ENCODE peak calls at places on chromosome 4, in ten cellular contexts. A is GF-D8; R is natural killer cell treated with Interleukin-12 subunit alpha and Interleukin-12 subunit beta and Interleukin-15 and Interleukin-18, amount 100 ng/mL, for 72 hours; D is foreskin melanocyte; P is HuH-7.5; W is nucleus accumbens; Y is NCI-H1092 treated with DMSO at 0.1 percent for 48 hours; E is posterior vena cava; Z is cardiac fibroblast; F is DMS 273 treated with DMSO at 0.1 percent for 48 hours. O is an unnamed sample.

GRCh38 chr4:2059726-2060577 is 825 bp downstream of the NAT8L start:
- DNase-seq in A (no peak), R (no peak), D (no peak), P (no peak), W (no peak), Y (peak; percentile 12), E (no peak), Z (no peak), F (no peak), O (peak; percentile 51)

GRCh38 chr4:10703146-10703545 is 18.6 kb upstream of the CLNK start:
- DNase-seq in A (no peak), R (no peak), D (no peak), P (no peak), W (no peak), Y (no peak), E (no peak), Z (peak; percentile 26), F (no peak), O (no peak)

GRCh38 chr4:42618018-42618417 is 38.9 kb downstream of the ATP8A1 start:
- DNase-seq in A (no peak), R (no peak), D (no peak), P (no peak), W (no peak), Y (no peak), E (no peak), Z (no peak), F (no peak), O (no peak)

GRCh38 chr4:138242830-138243149 is 641 bp upstream of the SLC7A11 start:
- DNase-seq in A (no peak), R (no peak), D (no peak), P (no peak), W (no peak), Y (no peak), E (no peak), Z (peak; percentile 55), F (no peak), O (no peak)

GRCh38 chr4:184536070-184536880 is 61.9 kb upstream of the IRF2 start:
- DNase-seq in A (no peak), R (no peak), D (no peak), P (no peak), W (no peak), Y (no peak), E (no peak), Z (peak; percentile 22), F (no peak), O (no peak)

GRCh38 chr4:112942077-112942476 is 107.4 kb upstream of the ANK2 start:
- DNase-seq in A (no peak), R (no peak), D (no peak), P (no peak), W (no peak), Y (no peak), E (no peak), Z (no peak), F (no peak), O (no peak)

GRCh38 chr4:26235500-26235899 is 85.3 kb upstream of the RBPJ start:
- DNase-seq in A (no peak), R (no peak), D (peak; percentile 64), P (no peak), W (no peak), Y (peak; percentile 88), E (peak; percentile 92), Z (peak; percentile 69), F (peak; percentile 81), O (no peak)

GRCh38 chr4:173014113-173014558 is 154.5 kb upstream of the GALNT7 start:
- DNase-seq in A (no peak), R (no peak), D (peak; percentile 25), P (no peak), W (no peak), Y (no peak), E (no peak), Z (peak; percentile 85), F (peak; percentile 3), O (no peak)

GRCh38 chr4:156419080-156419638 is 465.5 kb upstream of the CTSO start:
- DNase-seq in A (no peak), R (no peak), D (no peak), P (no peak), W (no peak), Y (no peak), E (no peak), Z (no peak), F (no peak), O (no peak)

GRCh38 chr4:90126805-90127204 is 389 bp upstream of the CCSER1 start:
- DNase-seq in A (no peak), R (no peak), D (no peak), P (no peak), W (no peak), Y (no peak), E (no peak), Z (peak; percentile 1), F (no peak), O (no peak)

GRCh38 chr4:183875251-183875825 is 29.8 kb upstream of the STOX2 start:
- DNase-seq in A (no peak), R (no peak), D (no peak), P (no peak), W (no peak), Y (no peak), E (no peak), Z (no peak), F (no peak), O (no peak)

GRCh38 chr4:159237975-159238374 is 135.1 kb downstream of the RAPGEF2 start:
- DNase-seq in A (no peak), R (no peak), D (no peak), P (no peak), W (no peak), Y (no peak), E (no peak), Z (no peak), F (no peak), O (no peak)

GRCh38 chr4:167595898-167596297 is 361.6 kb upstream of the SPOCK3 start:
- DNase-seq in A (no peak), R (no peak), D (no peak), P (no peak), W (no peak), Y (no peak), E (no peak), Z (peak; percentile 2), F (no peak), O (no peak)

GRCh38 chr4:3703677-3704521 is 62.3 kb upstream of the ADRA2C start:
- DNase-seq in A (no peak), R (no peak), D (no peak), P (no peak), W (no peak), Y (no peak), E (peak; percentile 61), Z (no peak), F (no peak), O (peak; percentile 58)

GRCh38 chr4:132614682-132615081 is 534.4 kb upstream of the PCDH10 start:
- DNase-seq in A (no peak), R (no peak), D (no peak), P (no peak), W (no peak), Y (peak; percentile 8), E (no peak), Z (peak; percentile 10), F (no peak), O (no peak)

GRCh38 chr4:53917719-53918118 is 146.7 kb downstream of the CHIC2 start:
- DNase-seq in A (no peak), R (no peak), D (no peak), P (no peak), W (no peak), Y (no peak), E (no peak), Z (peak; percentile 16), F (no peak), O (no peak)

GRCh38 chr4:101205878-101206277 is 141.4 kb downstream of the PPP3CA start:
- DNase-seq in A (peak; percentile 83), R (peak; percentile 75), D (no peak), P (no peak), W (no peak), Y (no peak), E (no peak), Z (peak; percentile 85), F (no peak), O (no peak)

GRCh38 chr4:188613976-188614375 is 474.7 kb downstream of the TRIML1 start:
- DNase-seq in A (no peak), R (no peak), D (no peak), P (no peak), W (no peak), Y (no peak), E (no peak), Z (no peak), F (no peak), O (no peak)

GRCh38 chr4:41538887-41539498 is 1.0 kb downstream of the LIMCH1 start:
- DNase-seq in A (no peak), R (no peak), D (no peak), P (no peak), W (no peak), Y (no peak), E (no peak), Z (no peak), F (no peak), O (peak; percentile 77)

GRCh38 chr4:141763373-141763772 is 127.0 kb downstream of the IL15 start:
- DNase-seq in A (no peak), R (no peak), D (no peak), P (no peak), W (no peak), Y (no peak), E (no peak), Z (no peak), F (no peak), O (no peak)

GRCh38 chr4:106418444-106418843 is 49.9 kb upstream of the GIMD1 start:
- DNase-seq in A (no peak), R (no peak), D (no peak), P (no peak), W (no peak), Y (no peak), E (no peak), Z (no peak), F (no peak), O (no peak)

GRCh38 chr4:98421106-98421505 is 159.9 kb downstream of the RAP1GDS1 start:
- DNase-seq in A (no peak), R (no peak), D (no peak), P (no peak), W (no peak), Y (no peak), E (no peak), Z (peak; percentile 23), F (no peak), O (no peak)

GRCh38 chr4:174266416-174266815 is 17.1 kb downstream of the FBXO8 start:
- DNase-seq in A (no peak), R (no peak), D (no peak), P (no peak), W (no peak), Y (no peak), E (no peak), Z (no peak), F (no peak), O (no peak)

GRCh38 chr4:74365761-74366160 is 816 bp downstream of the EREG start:
- DNase-seq in A (no peak), R (no peak), D (no peak), P (no peak), W (no peak), Y (peak; percentile 35), E (no peak), Z (no peak), F (peak; percentile 5), O (peak; percentile 59)

GRCh38 chr4:184384056-184384809 is 90.1 kb downstream of the IRF2 start:
- DNase-seq in A (peak; percentile 42), R (no peak), D (peak; percentile 40), P (peak; percentile 6), W (no peak), Y (no peak), E (no peak), Z (peak; percentile 94), F (no peak), O (peak; percentile 80)

GRCh38 chr4:3527101-3527913 is 4.9 kb downstream of the LRPAP1 start:
- DNase-seq in A (no peak), R (peak; percentile 44), D (no peak), P (no peak), W (no peak), Y (no peak), E (peak; percentile 48), Z (no peak), F (no peak), O (peak; percentile 62)

GRCh38 chr4:168840988-168841681 is 168.9 kb downstream of the CBR4 start:
- DNase-seq in A (no peak), R (no peak), D (no peak), P (no peak), W (no peak), Y (no peak), E (no peak), Z (no peak), F (no peak), O (no peak)

GRCh38 chr4:168677063-168677462 is 180.2 kb downstream of the PALLD start:
- DNase-seq in A (no peak), R (no peak), D (no peak), P (no peak), W (no peak), Y (peak; percentile 36), E (no peak), Z (no peak), F (no peak), O (no peak)

O was measured in spleen.